ENCODE peak calls at places on chromosomes 16 and 17, in four cellular contexts. D, W, J and X are unnamed samples.

GRCh38 chr17:7213895-7214299 is 5.7 kb downstream of the DLG4 start:
- DNase-seq in W (peak), J (no peak), D (no peak), X (no peak)

GRCh38 chr17:79114455-79115301 is 40.1 kb downstream of the ENGASE start:
- DNase-seq in D (no peak), W (peak), J (no peak), X (no peak)

GRCh38 chr17:33779399-33779697 is 475.7 kb upstream of the CCL2 start:
- DNase-seq in W (no peak), J (no peak), D (no peak), X (no peak)

GRCh38 chr16:16005725-16006124 is 56.3 kb downstream of the ABCC1 start:
- DNase-seq in W (no peak), D (no peak), J (no peak), X (no peak)

GRCh38 chr17:61260061-61260797 is 139.4 kb upstream of the TBX2 start:
- DNase-seq in J (no peak), W (no peak), D (no peak), X (no peak)

GRCh38 chr16:58709338-58709737 is 24.8 kb upstream of the SLC38A7 start:
- DNase-seq in D (no peak), W (no peak), J (no peak), X (no peak)

GRCh38 chr16:57469046-57469445 is 6.6 kb downstream of the POLR2C start:
- DNase-seq in W (no peak), J (no peak), D (no peak), X (no peak)

GRCh38 chr16:67708368-67708771 is 10.7 kb downstream of the GFOD2 start:
- DNase-seq in J (no peak), W (no peak), D (no peak), X (no peak)

GRCh38 chr17:8176998-8177731 is 985 bp upstream of the TMEM107 start:
- DNase-seq in D (no peak), J (no peak), W (no peak), X (no peak)

GRCh38 chr17:42354956-42355843 is 33.0 kb downstream of the STAT3 start:
- DNase-seq in W (no peak), J (no peak), D (no peak), X (no peak)